ENCODE peak calls at places on chromosomes 12 and 14, in six cellular contexts. C is IMR-90, Q is lung, G is tibial artery, H is foreskin keratinocyte, K is Panc1. V is an unnamed sample.

GRCh38 chr12:97075583-97076268 is 168.7 kb downstream of the NEDD1 start:
- DNase-seq in C (no peak), Q (no peak), G (no peak), H (peak; percentile 16), K (no peak), V (no peak)

GRCh38 chr14:71933026-71933587 is 878 bp downstream of the RGS6 start:
- DNase-seq in C (no peak), Q (no peak), G (no peak), H (peak; percentile 1), K (no peak), V (no peak)

GRCh38 chr14:88248606-88249005 is 74.5 kb downstream of the KCNK10 start:
- DNase-seq in C (no peak), Q (no peak), G (no peak), H (peak; percentile 67), K (no peak), V (no peak)

GRCh38 chr12:109304485-109304884 is 4.6 kb downstream of the FOXN4 start:
- DNase-seq in C (no peak), Q (no peak), G (no peak), H (no peak), K (no peak), V (no peak)

GRCh38 chr14:39431416-39432178 is 636 bp downstream of the FBXO33 start:
- DNase-seq in C (peak; percentile 33), Q (peak; percentile 46), G (peak; percentile 29), H (no peak), K (no peak), V (peak; percentile 61)

GRCh38 chr12:122250536-122250935 is 15.8 kb downstream of the VPS33A start:
- DNase-seq in C (no peak), Q (no peak), G (no peak), H (no peak), K (no peak), V (no peak)

GRCh38 chr12:356276-356988 is 32.7 kb downstream of the KDM5A start:
- DNase-seq in C (peak; percentile 38), Q (no peak), G (no peak), H (peak; percentile 33), K (no peak), V (no peak)

GRCh38 chr12:126337556-126337955 is 1272.3 kb downstream of the AACS start:
- DNase-seq in C (no peak), Q (no peak), G (no peak), H (no peak), K (no peak), V (no peak)

GRCh38 chr12:72632286-72632685 is 360.1 kb downstream of the TRHDE start:
- DNase-seq in C (peak; percentile 65), Q (no peak), G (no peak), H (no peak), K (no peak), V (no peak)

GRCh38 chr14:51914310-51914709 is 53.9 kb downstream of the GNG2 start:
- DNase-seq in C (no peak), Q (no peak), G (no peak), H (no peak), K (no peak), V (no peak)

GRCh38 chr12:104649217-104649834 is 192.6 kb downstream of the CHST11 start:
- DNase-seq in C (no peak), Q (no peak), G (no peak), H (no peak), K (no peak), V (no peak)

GRCh38 chr14:33210304-33210703 is 271.6 kb downstream of the NPAS3 start:
- DNase-seq in C (peak; percentile 1), Q (no peak), G (no peak), H (no peak), K (no peak), V (no peak)

GRCh38 chr14:54174437-54174836 is 217.8 kb upstream of the BMP4 start:
- DNase-seq in C (no peak), Q (no peak), G (no peak), H (no peak), K (no peak), V (no peak)
- H3K4me1 ChIP-seq in C (peaks cover 9% of the 10 kb centered on the region), Q (no peaks in the 10 kb centered on the region), G (peaks cover 18% of the 10 kb centered on the region), H (peaks cover 18% of the 10 kb centered on the region), K (no peaks in the 10 kb centered on the region), V (no peaks in the 10 kb centered on the region)

DNA sequence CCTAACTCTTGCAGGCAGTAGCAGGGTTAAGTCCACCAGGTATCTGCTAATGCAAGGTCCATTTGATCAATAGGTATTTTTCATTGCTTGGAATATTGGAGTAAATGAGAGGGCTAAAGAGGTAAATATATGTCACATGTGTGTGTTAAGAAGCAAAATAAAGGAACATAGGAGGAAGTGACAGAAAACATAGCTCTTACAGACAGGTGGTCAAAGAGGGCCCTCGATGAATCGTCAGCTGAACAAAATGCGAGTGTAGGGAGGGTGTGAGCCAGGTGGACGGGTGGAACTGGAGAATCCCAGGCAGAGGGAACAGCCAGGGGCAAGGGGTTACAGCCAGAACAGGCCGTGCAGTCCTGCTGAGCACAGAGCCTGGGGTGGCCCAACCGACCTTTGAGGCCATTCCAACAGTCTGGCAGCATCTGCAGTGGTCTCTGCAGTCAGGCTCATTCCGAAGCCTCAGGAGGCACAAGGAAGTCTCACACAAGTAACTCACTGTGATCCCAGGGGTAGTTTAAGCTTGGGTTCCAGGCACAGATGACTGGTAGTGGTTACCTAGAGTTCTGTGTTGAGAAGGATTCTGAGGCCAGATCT is 43.2 kb downstream of the CCDC88C start:
- DNase-seq in C (no peak), Q (no peak), G (no peak), H (no peak), K (no peak), V (no peak)
- H3K27ac ChIP-seq in C (no peak overlapping the region), Q (no peak overlapping the region), G (no peak overlapping the region), H (no peak overlapping the region), K (no peak overlapping the region), V (no peak overlapping the region)

DNA sequence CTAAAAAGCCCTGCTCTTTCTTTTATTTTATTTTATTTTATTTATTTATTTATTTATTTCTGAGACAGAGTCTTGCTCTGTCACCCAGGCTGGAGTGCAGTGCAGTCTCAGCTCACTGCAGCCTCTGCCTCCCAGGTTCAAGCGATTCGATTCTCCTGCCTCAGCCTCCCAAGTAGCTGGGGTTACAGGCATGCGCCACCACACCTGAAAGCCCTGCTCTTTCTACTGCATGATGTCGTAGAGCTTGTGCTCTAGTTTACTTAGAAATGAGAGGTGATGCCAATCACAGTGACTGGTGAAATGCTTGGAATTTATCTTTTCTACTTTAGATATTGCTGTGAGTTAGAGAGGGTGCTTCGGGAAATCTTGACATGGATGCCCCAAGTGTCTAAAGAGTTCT is 54.5 kb downstream of the DAD1 start:
- DNase-seq in C (no peak), Q (no peak), G (no peak), H (no peak), K (no peak), V (no peak)
- H3K4me1 ChIP-seq in C (peaks cover 12% of the 10 kb centered on the region), Q (no peaks in the 10 kb centered on the region), G (peaks cover 26% of the 10 kb centered on the region), H (peaks cover 15% of the 10 kb centered on the region), K (no peaks in the 10 kb centered on the region), V (no peaks in the 10 kb centered on the region)

DNA sequence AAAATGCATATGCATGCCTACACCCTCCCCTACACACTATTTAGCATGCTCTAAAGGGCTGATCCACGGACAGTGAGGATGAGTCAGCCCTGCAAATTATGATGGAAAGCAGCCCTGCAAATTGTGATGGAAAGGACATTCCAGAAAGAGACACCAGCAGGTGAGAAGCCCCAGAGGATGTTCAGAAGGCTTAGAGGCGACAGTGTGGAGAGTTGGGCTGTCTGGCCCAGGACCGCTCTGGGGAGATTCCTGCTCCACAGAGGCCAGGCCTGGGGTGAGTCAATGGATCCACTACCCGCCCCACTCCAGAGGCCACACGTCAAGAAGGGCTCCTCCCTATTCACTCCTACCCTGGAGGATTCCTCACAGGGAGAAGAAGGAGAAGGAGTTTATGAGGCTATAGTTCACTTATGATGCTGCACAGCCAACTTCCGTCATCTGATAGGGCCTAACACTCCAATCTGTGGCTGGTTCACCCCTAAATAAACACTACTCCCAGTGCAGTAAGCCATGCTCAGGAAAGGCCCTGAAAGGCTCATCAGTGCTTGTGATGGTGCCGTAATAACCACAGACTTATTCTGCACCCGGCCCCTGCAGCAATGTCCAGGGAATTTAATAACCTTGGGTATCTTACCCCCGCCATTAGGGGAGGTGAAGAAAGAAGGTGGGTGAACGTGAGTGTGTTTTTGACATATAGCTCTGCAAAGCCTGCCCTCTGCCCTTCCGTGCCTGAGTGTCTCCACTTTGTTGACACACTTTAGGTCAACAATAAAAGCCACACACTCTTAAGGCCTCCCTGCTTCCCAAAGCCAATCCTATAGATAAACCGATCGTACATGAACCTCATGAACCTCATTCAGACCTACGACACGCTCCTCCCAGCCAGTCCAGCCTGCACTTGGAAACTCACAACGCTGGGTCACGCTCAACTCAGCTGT is 46.4 kb downstream of the CLMN start:
- DNase-seq in C (no peak), Q (no peak), G (no peak), H (no peak), K (no peak), V (no peak)
- H3K27ac ChIP-seq in C (no peak overlapping the region), Q (no peak overlapping the region), G (no peak overlapping the region), H (no peak overlapping the region), K (no peak overlapping the region), V (no peak overlapping the region)

GRCh38 chr14:61710853-61711817 is 15.8 kb downstream of the HIF1A start:
- DNase-seq in C (no peak), Q (no peak), G (no peak), H (no peak), K (no peak), V (no peak)

GRCh38 chr14:61718039-61718438 is 22.7 kb downstream of the HIF1A start:
- DNase-seq in C (no peak), Q (no peak), G (no peak), H (no peak), K (no peak), V (no peak)

GRCh38 chr14:61713724-61714437 is 18.6 kb downstream of the HIF1A start:
- DNase-seq in C (no peak), Q (no peak), G (no peak), H (no peak), K (no peak), V (no peak)

GRCh38 chr14:61716956-61717355 is 21.6 kb downstream of the HIF1A start:
- DNase-seq in C (no peak), Q (no peak), G (no peak), H (no peak), K (no peak), V (no peak)

DNA sequence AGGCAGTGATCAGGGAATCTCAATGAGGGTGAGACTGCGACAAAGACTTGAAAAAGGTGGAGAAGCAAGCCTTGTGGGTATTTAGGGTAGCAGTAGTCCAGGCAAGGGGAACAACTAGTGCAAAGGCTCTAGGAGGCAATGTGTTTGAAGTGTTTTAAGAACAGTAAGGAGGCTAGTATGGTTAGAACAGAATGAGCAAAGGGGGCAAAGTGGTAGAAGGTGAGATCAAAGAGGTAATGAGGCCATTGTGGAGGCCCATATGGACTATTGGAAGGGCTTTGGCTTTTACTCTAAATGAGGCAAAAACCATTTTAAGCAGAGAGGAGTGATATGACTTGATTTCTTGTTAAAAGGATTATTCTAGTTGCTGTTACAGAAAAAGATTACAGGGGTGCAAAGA is 16.8 kb downstream of the HIF1A start:
- DNase-seq in C (no peak), Q (no peak), G (no peak), H (no peak), K (no peak), V (no peak)
- H3K4me1 ChIP-seq in C (peaks cover 14% of the 10 kb centered on the region), Q (peaks cover 6% of the 10 kb centered on the region), G (peaks cover 6% of the 10 kb centered on the region), H (peaks cover 1% of the 10 kb centered on the region), K (peaks cover 9% of the 10 kb centered on the region), V (no peaks in the 10 kb centered on the region)